ENCODE peak calls at places on chromosomes 11 and 22, in seven cellular contexts. Y, N, X, P, Z, V and R are unnamed samples.

GRCh38 chr11:68297812-68298658 is 14.4 kb upstream of the LRP5 start:
- DNase-seq in P (peak), X (no peak), Z (peak), N (peak), Y (peak), V (peak), R (peak)

GRCh38 chr22:41092023-41092817 is at the start of gene EP300:
- DNase-seq in Y (peak), N (peak), P (peak), Z (peak), V (peak), X (peak), R (peak)

GRCh38 chr11:63834532-63835155 is 4.3 kb upstream of the MARK2 start:
- DNase-seq in N (no peak), Y (no peak), V (no peak), Z (no peak), X (no peak), P (no peak), R (no peak)

GRCh38 chr11:44950036-44950624 is 553 bp downstream of the TP53I11 start:
- DNase-seq in P (no peak), Y (no peak), X (no peak), Z (no peak), N (no peak), V (peak), R (no peak)

GRCh38 chr11:18390088-18390487 is 4.3 kb upstream of the LDHA start:
- DNase-seq in V (no peak), Y (no peak), Z (no peak), N (no peak), X (no peak), P (no peak), R (no peak)

GRCh38 chr11:69071956-69072355 is 23.2 kb downstream of the TPCN2 start:
- DNase-seq in V (no peak), Z (no peak), X (no peak), Y (no peak), N (no peak), P (no peak), R (no peak)

GRCh38 chr11:73983764-73984543 is 1.3 kb upstream of the UCP2 start:
- DNase-seq in P (no peak), Y (no peak), X (no peak), Z (no peak), V (peak), N (no peak), R (no peak)

GRCh38 chr22:32661737-32662586 is 139.5 kb upstream of the TIMP3 start:
- DNase-seq in N (no peak), Y (peak), V (no peak), X (peak), Z (no peak), P (no peak), R (no peak)